ENCODE peak calls at places on chromosomes 3 and 15, in six cellular contexts. Q, R, M, W, K and C are unnamed samples.

GRCh38 chr3:127484601-127485388 is 105.7 kb downstream of the TPRA1 start:
- DNase-seq in Q (peak), R (no peak), K (no peak), M (peak), W (no peak), C (no peak)

GRCh38 chr3:10205461-10206165 is 40.9 kb downstream of the IRAK2 start:
- DNase-seq in W (no peak), M (no peak), R (no peak), Q (no peak), K (no peak), C (no peak)

GRCh38 chr15:94327356-94327936 is 96.1 kb downstream of the MCTP2 start:
- DNase-seq in R (peak), K (no peak), Q (no peak), W (no peak), M (no peak), C (no peak)

GRCh38 chr15:39456113-39456512 is 124.8 kb upstream of the THBS1 start:
- DNase-seq in R (no peak), Q (no peak), W (no peak), K (no peak), M (no peak), C (no peak)

GRCh38 chr15:47027322-47027946 is 689.9 kb upstream of the SEMA6D start:
- DNase-seq in M (no peak), W (no peak), Q (no peak), K (no peak), R (no peak), C (no peak)

GRCh38 chr15:65385868-65386253 is 8.1 kb upstream of the IGDCC3 start:
- DNase-seq in R (no peak), M (peak), W (no peak), K (no peak), Q (no peak), C (peak)

GRCh38 chr3:106844638-106845037 is 532.6 kb upstream of the CCDC54 start:
- DNase-seq in K (no peak), M (no peak), W (no peak), Q (no peak), R (no peak), C (no peak)

GRCh38 chr3:112818289-112818688 is 28.4 kb downstream of the CD200R1L start:
- DNase-seq in K (no peak), R (no peak), M (no peak), W (no peak), Q (no peak), C (no peak)

GRCh38 chr15:81225161-81225671 is 28.5 kb downstream of the IL16 start:
- DNase-seq in M (peak), R (no peak), Q (peak), W (no peak), K (peak), C (peak)

GRCh38 chr3:39079530-39079929 is 27.7 kb downstream of the WDR48 start:
- DNase-seq in Q (no peak), K (no peak), R (no peak), M (no peak), W (no peak), C (no peak)

GRCh38 chr15:99424978-99425665 is 140.7 kb upstream of the MEF2A start:
- DNase-seq in M (peak), K (no peak), W (no peak), Q (peak), R (peak), C (peak)

GRCh38 chr3:123305192-123305591 is 103.4 kb downstream of the SEC22A start:
- DNase-seq in Q (no peak), W (no peak), M (no peak), R (no peak), K (no peak), C (no peak)

GRCh38 chr3:136162322-136162721 is 33.8 kb downstream of the MSL2 start:
- DNase-seq in R (no peak), W (no peak), Q (no peak), M (no peak), K (no peak), C (no peak)

GRCh38 chr3:15796771-15797599 is 794 bp downstream of the ANKRD28 start:
- DNase-seq in Q (no peak), W (no peak), K (no peak), M (no peak), R (no peak), C (no peak)

GRCh38 chr15:51982013-51982769 is 10.6 kb upstream of the LEO1 start:
- DNase-seq in W (no peak), Q (no peak), R (peak), K (no peak), M (no peak), C (no peak)

GRCh38 chr3:111690242-111690641 is 95.1 kb upstream of the ZBED2 start:
- DNase-seq in K (no peak), M (no peak), Q (no peak), R (no peak), W (no peak), C (no peak)

GRCh38 chr3:102180291-102180931 is 254.4 kb upstream of the ZPLD1 start:
- DNase-seq in Q (no peak), R (peak), W (no peak), K (no peak), M (no peak), C (no peak)

GRCh38 chr15:88477126-88477525 is 9.6 kb downstream of the MRPS11 start:
- DNase-seq in K (no peak), W (no peak), R (no peak), M (no peak), Q (peak), C (no peak)

GRCh38 chr3:9776896-9777694 is 7.3 kb upstream of the CAMK1 start:
- DNase-seq in K (no peak), R (no peak), Q (no peak), W (no peak), M (no peak), C (no peak)

GRCh38 chr3:176769547-176770190 is 427.6 kb downstream of the TBL1XR1 start:
- DNase-seq in W (no peak), K (no peak), M (no peak), R (no peak), Q (no peak), C (no peak)

GRCh38 chr3:14267976-14268375 is 89.4 kb downstream of the LSM3 start:
- DNase-seq in R (no peak), Q (no peak), W (no peak), M (no peak), K (no peak), C (no peak)

GRCh38 chr3:99394831-99395733 is 243.3 kb upstream of the COL8A1 start:
- DNase-seq in W (no peak), R (no peak), M (no peak), Q (no peak), K (no peak), C (no peak)
- H3K4me3 ChIP-seq in W (no peak), R (no peak), M (no peak), Q (no peak), K (no peak), C (no peak)

GRCh38 chr3:4505688-4506558 is 12.8 kb downstream of the ITPR1 start:
- DNase-seq in M (no peak), R (no peak), W (no peak), Q (no peak), K (no peak), C (no peak)
- H3K4me3 ChIP-seq in M (no peak), R (peak), W (no peak), Q (no peak), K (no peak), C (no peak)

GRCh38 chr15:55740479-55740878 is 2.5 kb downstream of the PRTG start:
- DNase-seq in M (no peak), Q (no peak), W (no peak), R (no peak), K (no peak), C (no peak)
- H3K4me3 ChIP-seq in M (no peak), Q (no peak), W (no peak), R (no peak), K (no peak), C (no peak)

DNA sequence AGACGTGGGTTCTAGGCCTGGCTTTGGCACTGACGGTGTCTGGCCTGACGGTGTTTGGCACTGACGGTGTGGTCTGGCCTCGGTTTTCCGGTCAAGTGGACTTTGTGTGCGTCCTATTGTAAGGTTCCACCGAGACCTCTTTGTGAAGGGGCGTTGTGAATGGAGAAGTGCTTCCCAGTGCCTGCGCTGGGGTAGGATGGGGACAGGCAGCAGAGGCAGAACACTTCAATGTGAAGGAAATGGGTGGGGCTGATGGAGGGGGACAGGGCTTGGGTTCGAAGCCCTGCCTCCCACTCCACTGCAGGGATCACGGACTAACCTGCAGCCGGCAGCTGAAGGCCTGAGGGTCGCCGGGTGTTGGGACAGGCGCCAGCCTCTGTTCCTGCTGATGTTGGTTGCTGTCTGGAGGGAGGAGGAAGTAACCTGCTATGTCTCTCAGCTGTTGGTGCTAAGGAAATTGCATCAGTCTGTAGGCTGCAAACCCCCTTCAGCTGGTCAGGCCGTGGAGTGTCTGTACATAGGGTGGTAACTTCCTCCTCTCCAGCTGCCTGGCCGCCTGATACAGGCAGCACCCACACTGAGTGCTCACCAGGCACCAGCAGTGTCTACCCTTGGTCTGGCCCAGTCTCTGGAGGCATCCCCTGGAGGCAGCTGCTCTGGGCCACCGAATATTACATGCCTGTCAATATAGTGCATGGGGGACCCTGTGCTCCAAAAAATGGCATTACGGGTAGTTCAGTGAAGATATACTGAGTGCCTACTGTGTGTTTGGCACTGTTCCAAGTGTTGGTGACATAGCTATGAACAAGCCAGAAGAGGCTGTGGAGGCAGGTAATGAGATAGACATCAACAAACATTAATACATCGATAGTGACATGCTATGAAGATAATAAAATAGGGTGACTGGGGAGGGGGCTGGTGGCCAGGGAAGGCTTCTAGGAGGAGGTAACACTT is 1.1 kb downstream of the TM6SF1 start:
- DNase-seq in R (peak), M (peak), K (peak), W (no peak), Q (peak), C (peak)
- H3K4me3 ChIP-seq in R (no peak), M (peak), K (no peak), W (peak), Q (no peak), C (peak)

GRCh38 chr3:88816445-88816844 is 291.0 kb upstream of the EPHA3 start:
- DNase-seq in K (no peak), Q (no peak), R (no peak), M (no peak), W (no peak), C (no peak)
- H3K4me3 ChIP-seq in K (no peak), Q (no peak), R (no peak), M (no peak), W (no peak), C (no peak)